ENCODE peak calls at places on chromosomes 7 and 10, in six cellular contexts. J, Y, O, M, H and U are unnamed samples.

GRCh38 chr10:69645751-69646687 is 16.0 kb downstream of the FAM241B start:
- DNase-seq in M (peak; percentile 74), Y (no peak), H (no peak), O (peak; percentile 5), J (peak; percentile 28), U (no peak)

GRCh38 chr10:49001402-49001801 is 61.8 kb upstream of the LRRC18 start:
- DNase-seq in M (peak; percentile 61), O (no peak), Y (no peak), J (no peak), H (no peak), U (no peak)

GRCh38 chr7:52940511-52940910 is 94.9 kb upstream of the POM121L12 start:
- DNase-seq in Y (no peak), M (no peak), O (no peak), H (no peak), J (no peak), U (no peak)

GRCh38 chr7:135879238-135879637 is 97.9 kb downstream of the MTPN start:
- DNase-seq in Y (no peak), O (no peak), M (no peak), H (no peak), J (no peak), U (no peak)

GRCh38 chr7:5431485-5432118 is 8.0 kb upstream of the TNRC18 start:
- DNase-seq in O (no peak), J (no peak), H (no peak), Y (no peak), M (no peak), U (no peak)

GRCh38 chr7:20793258-20793657 is 6.6 kb upstream of the SP8 start:
- DNase-seq in Y (no peak), O (no peak), J (no peak), H (no peak), M (no peak), U (no peak)

GRCh38 chr7:22801907-22802306 is 20.7 kb downstream of the TOMM7 start:
- DNase-seq in J (no peak), Y (no peak), M (no peak), H (no peak), O (no peak), U (no peak)

GRCh38 chr7:112366886-112367285 is 83.4 kb upstream of the IFRD1 start:
- DNase-seq in H (no peak), Y (no peak), J (no peak), O (no peak), M (no peak), U (no peak)

GRCh38 chr10:33612551-33612950 is 278.1 kb upstream of the NRP1 start:
- DNase-seq in J (no peak), O (no peak), H (no peak), Y (no peak), M (no peak), U (no peak)

GRCh38 chr7:141225916-141226618 is 152.2 kb downstream of the TMEM178B start:
- DNase-seq in Y (no peak), H (no peak), J (no peak), O (no peak), M (no peak), U (no peak)

GRCh38 chr7:81776159-81776558 is 6.3 kb upstream of the HGF start:
- DNase-seq in O (no peak), H (no peak), Y (no peak), J (no peak), M (no peak), U (no peak)

GRCh38 chr7:30472771-30473392 is 5.7 kb downstream of the NOD1 start:
- DNase-seq in H (no peak), Y (no peak), O (no peak), J (no peak), M (peak; percentile 53), U (no peak)

GRCh38 chr10:76624470-76624869 is 1013.1 kb downstream of the KCNMA1 start:
- DNase-seq in J (no peak), O (no peak), Y (no peak), M (no peak), H (no peak), U (no peak)

GRCh38 chr7:142375710-142376313 is 118.0 kb upstream of the PRSS58 start:
- DNase-seq in M (peak; percentile 40), J (no peak), O (no peak), Y (peak; percentile 65), H (no peak), U (no peak)

GRCh38 chr10:50358925-50359687 is 107.8 kb upstream of the ASAH2 start:
- DNase-seq in Y (no peak), H (no peak), J (no peak), O (no peak), M (no peak), U (no peak)

GRCh38 chr7:13979671-13980438 is 9.6 kb downstream of the ETV1 start:
- DNase-seq in H (no peak), M (no peak), O (no peak), Y (no peak), J (no peak), U (no peak)

GRCh38 chr10:53269482-53269881 is 496.9 kb upstream of the MBL2 start:
- DNase-seq in Y (no peak), M (no peak), H (no peak), J (no peak), O (no peak), U (no peak)

GRCh38 chr7:11754123-11754522 is 77.9 kb downstream of the THSD7A start:
- DNase-seq in J (no peak), O (no peak), M (no peak), Y (no peak), H (no peak), U (no peak)

GRCh38 chr7:131950758-131951157 is 394.3 kb upstream of the PODXL start:
- DNase-seq in Y (no peak), H (no peak), J (no peak), M (no peak), O (no peak), U (no peak)

GRCh38 chr10:112314822-112315474 is 31.7 kb downstream of the TECTB start:
- DNase-seq in J (peak; percentile 83), O (peak; percentile 65), H (peak; percentile 69), M (peak; percentile 91), Y (peak; percentile 71), U (peak; percentile 83)

GRCh38 chr7:41628926-41629325 is 74.0 kb downstream of the INHBA start:
- DNase-seq in H (no peak), Y (no peak), O (no peak), M (peak; percentile 55), J (no peak), U (no peak)

GRCh38 chr7:32587431-32587948 is 92.2 kb downstream of the AVL9 start:
- DNase-seq in Y (no peak), O (no peak), H (no peak), M (peak; percentile 23), J (no peak), U (no peak)

GRCh38 chr7:73428697-73429005 is 4.9 kb upstream of the FZD9 start:
- DNase-seq in J (no peak), Y (no peak), M (no peak), O (no peak), H (no peak), U (no peak)

GRCh38 chr7:24829787-24830186 is 72.5 kb upstream of the GSDME start:
- DNase-seq in O (no peak), H (no peak), M (no peak), Y (no peak), J (no peak), U (no peak)

GRCh38 chr7:143372070-143372469 is 9.1 kb upstream of the ZYX start:
- DNase-seq in J (no peak), O (peak; percentile 54), H (peak; percentile 63), M (no peak), Y (peak; percentile 64), U (no peak)

GRCh38 chr10:74333174-74333573 is 182.2 kb downstream of the ADK start:
- DNase-seq in O (no peak), M (no peak), Y (no peak), J (no peak), H (no peak), U (no peak)

GRCh38 chr7:8254667-8255066 is 7.3 kb downstream of the ICA1 start:
- DNase-seq in O (no peak), J (no peak), M (no peak), Y (no peak), H (no peak), U (peak; percentile 19)

DNA sequence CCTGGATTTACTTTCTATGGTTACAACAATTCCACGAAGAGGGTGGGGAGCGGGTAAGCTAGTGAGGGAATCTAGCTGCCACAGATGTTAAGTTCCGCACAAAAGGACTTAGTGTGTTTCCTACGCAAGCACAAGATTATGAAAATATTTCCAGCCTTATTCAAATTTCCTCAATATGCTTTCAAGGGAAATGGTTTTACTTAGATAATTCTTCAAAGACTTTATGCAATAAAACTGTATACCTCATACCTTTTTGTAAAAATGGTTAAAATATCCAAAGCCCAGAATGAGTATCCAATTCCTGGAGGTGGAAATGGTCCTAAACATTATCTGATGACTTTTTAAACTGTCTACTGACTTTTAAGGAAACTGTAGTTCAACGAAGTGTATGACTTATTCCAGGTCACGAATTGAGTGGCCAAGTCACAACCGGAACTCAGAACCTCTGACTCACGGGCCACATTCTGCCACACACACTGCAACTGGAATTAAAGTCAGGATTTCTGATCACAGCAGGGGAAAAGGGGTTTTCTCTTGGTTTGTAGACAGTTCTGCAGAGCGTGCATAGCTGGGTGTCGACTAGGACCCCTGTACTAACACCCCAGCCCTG is 20.2 kb upstream of the INSIG1 start:
- DNase-seq in Y (no peak), O (no peak), H (no peak), J (no peak), M (no peak), U (no peak)
- H3K4me3 ChIP-seq in Y (no peak overlapping the region), O (no peak overlapping the region), H (no peak overlapping the region), J (peak overlapping the region; percentile 21), M (no peak overlapping the region), U (no peak overlapping the region)

DNA sequence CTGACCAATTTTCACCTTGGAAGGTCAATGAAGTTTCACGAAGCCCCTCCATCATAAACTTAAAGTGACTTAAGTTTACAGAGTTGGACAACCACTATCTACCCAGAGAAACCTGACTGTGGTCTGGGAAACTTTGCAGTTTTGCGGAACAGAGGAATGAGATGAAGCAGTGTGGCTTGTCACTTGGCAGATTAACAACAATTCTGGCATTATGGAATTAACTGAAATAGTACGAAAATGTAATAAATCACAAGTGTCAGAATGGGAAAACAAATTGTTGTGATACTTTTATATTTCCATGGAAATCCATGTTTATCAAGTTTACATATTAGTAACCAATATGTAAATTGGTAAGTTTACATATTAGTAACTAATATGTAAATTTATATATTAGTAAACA is 4.9 kb downstream of the KMT2C start:
- DNase-seq in Y (no peak), M (no peak), H (no peak), O (no peak), J (no peak), U (no peak)
- H3K4me3 ChIP-seq in Y (no peak overlapping the region), M (no peak overlapping the region), H (peak overlapping the region; percentile 87), O (no peak overlapping the region), J (no peak overlapping the region), U (no peak overlapping the region)

GRCh38 chr7:108418941-108419340 is 37.3 kb downstream of the NRCAM start:
- DNase-seq in H (no peak), O (no peak), Y (no peak), M (no peak), J (no peak), U (no peak)
- H3K4me3 ChIP-seq in H (no peak overlapping the region), O (no peak overlapping the region), Y (no peak overlapping the region), M (no peak overlapping the region), J (no peak overlapping the region), U (no peak overlapping the region)

GRCh38 chr7:19663816-19664531 is 44.9 kb downstream of the POLR1F start:
- DNase-seq in M (no peak), J (no peak), Y (no peak), O (no peak), H (no peak), U (no peak)
- H3K4me3 ChIP-seq in M (no peak overlapping the region), J (no peak overlapping the region), Y (no peak overlapping the region), O (no peak overlapping the region), H (no peak overlapping the region), U (no peak overlapping the region)